ENCODE peak calls at places on chromosomes 6 and 20, in five cellular contexts. N is activated CD4-positive, alpha-beta T cell treated with anti-CD3 and anti-CD28 coated beads, Interleukin-2, amount 50 U/mL, for 24 hours; Q is GM04503; X is neural crest cell; L is GM12892. B is an unnamed sample.

GRCh38 chr6:22250486-22250885 is 46.4 kb downstream of the PRL start:
- DNase-seq in N (no peak), L (no peak), Q (no peak), X (no peak), B (no peak)

GRCh38 chr6:45327956-45328522 is at the start of gene RUNX2:
- DNase-seq in Q (peak; percentile 63), X (no peak), L (no peak), N (no peak), B (peak; percentile 94)

GRCh38 chr6:38843798-38844197 is 128.7 kb downstream of the DNAH8 start:
- DNase-seq in Q (no peak), X (no peak), L (no peak), N (no peak), B (no peak)

GRCh38 chr6:7590918-7591302 is 912 bp downstream of the SNRNP48 start:
- DNase-seq in Q (no peak), X (no peak), L (no peak), N (no peak), B (peak; percentile 34)

GRCh38 chr6:26195376-26195923 is 108.2 kb downstream of the HFE start:
- DNase-seq in N (peak; percentile 77), L (no peak), X (peak; percentile 55), Q (peak; percentile 85), B (peak; percentile 95)

GRCh38 chr6:111944541-111944940 is 71.3 kb upstream of the FYN start:
- DNase-seq in X (no peak), N (no peak), Q (no peak), L (no peak), B (no peak)

GRCh38 chr6:978937-979685 is 286.2 kb upstream of the EXOC2 start:
- DNase-seq in L (no peak), X (no peak), N (no peak), Q (no peak), B (peak; percentile 11)

GRCh38 chr20:16179919-16180318 is 393.3 kb downstream of the KIF16B start:
- DNase-seq in L (no peak), Q (no peak), X (no peak), N (no peak), B (no peak)

GRCh38 chr6:137237413-137238170 is 18.4 kb upstream of the IFNGR1 start:
- DNase-seq in N (no peak), Q (peak; percentile 11), X (no peak), L (no peak), B (peak; percentile 96)

GRCh38 chr6:118709859-118710350 is 58.5 kb upstream of the CEP85L start:
- DNase-seq in N (peak; percentile 81), X (no peak), Q (no peak), L (peak; percentile 34), B (peak; percentile 89)

GRCh38 chr20:52230406-52230805 is 38.8 kb upstream of the ZFP64 start:
- DNase-seq in Q (peak; percentile 19), X (no peak), L (no peak), N (no peak), B (peak; percentile 9)

B was measured in RPMI7951.